ENCODE peak calls at places on chromosomes 6 and 20, in nine cellular contexts. One of them, this sample, is unnamed.

GRCh38 chr20:23441850-23442313 is 2.4 kb downstream of the CSTL1 start:
- DNase-seq in fibroblast of pulmonary artery: peak
- DNase-seq in MCF 10A: peak
- DNase-seq in progenitor cell of endocrine pancreas: peak
- DNase-seq in mammary epithelial cell: peak
- DNase-seq in GM12878: peak
- DNase-seq in RWPE1: peak
- DNase-seq in K562: peak
- DNase-seq in AG04449: no peak
- DNase-seq in this sample: peak

GRCh38 chr6:97322811-97323210 is 39.8 kb upstream of the MMS22L start:
- DNase-seq in mammary epithelial cell: peak
- DNase-seq in RWPE1: peak
- DNase-seq in MCF 10A: peak
- DNase-seq in fibroblast of pulmonary artery: no peak
- DNase-seq in GM12878: no peak
- DNase-seq in progenitor cell of endocrine pancreas: no peak
- DNase-seq in AG04449: peak
- DNase-seq in K562: no peak
- DNase-seq in this sample: no peak

GRCh38 chr6:54719633-54720032 is 126.9 kb upstream of the FAM83B start:
- DNase-seq in MCF 10A: no peak
- DNase-seq in fibroblast of pulmonary artery: no peak
- DNase-seq in K562: no peak
- DNase-seq in GM12878: no peak
- DNase-seq in AG04449: no peak
- DNase-seq in RWPE1: no peak
- DNase-seq in mammary epithelial cell: no peak
- DNase-seq in progenitor cell of endocrine pancreas: no peak
- DNase-seq in this sample: no peak

GRCh38 chr20:45976132-45976531 is 4.1 kb upstream of the ZNF335 start:
- DNase-seq in mammary epithelial cell: no peak
- DNase-seq in fibroblast of pulmonary artery: no peak
- DNase-seq in AG04449: no peak
- DNase-seq in progenitor cell of endocrine pancreas: no peak
- DNase-seq in GM12878: no peak
- DNase-seq in MCF 10A: no peak
- DNase-seq in RWPE1: no peak
- DNase-seq in K562: no peak
- DNase-seq in this sample: no peak

GRCh38 chr20:15561707-15562106 is 1011.5 kb downstream of the KIF16B start:
- DNase-seq in progenitor cell of endocrine pancreas: no peak
- DNase-seq in K562: no peak
- DNase-seq in GM12878: no peak
- DNase-seq in RWPE1: no peak
- DNase-seq in AG04449: no peak
- DNase-seq in mammary epithelial cell: no peak
- DNase-seq in fibroblast of pulmonary artery: no peak
- DNase-seq in MCF 10A: no peak
- DNase-seq in this sample: no peak

GRCh38 chr20:32449890-32450401 is 91.8 kb downstream of the ASXL1 start:
- DNase-seq in AG04449: no peak
- DNase-seq in RWPE1: no peak
- DNase-seq in fibroblast of pulmonary artery: no peak
- DNase-seq in MCF 10A: no peak
- DNase-seq in progenitor cell of endocrine pancreas: no peak
- DNase-seq in GM12878: no peak
- DNase-seq in mammary epithelial cell: no peak
- DNase-seq in K562: no peak
- DNase-seq in this sample: no peak

GRCh38 chr6:10174761-10175160 is 240.1 kb downstream of the TFAP2A start:
- DNase-seq in AG04449: no peak
- DNase-seq in RWPE1: no peak
- DNase-seq in GM12878: no peak
- DNase-seq in fibroblast of pulmonary artery: no peak
- DNase-seq in mammary epithelial cell: no peak
- DNase-seq in progenitor cell of endocrine pancreas: no peak
- DNase-seq in MCF 10A: peak
- DNase-seq in K562: no peak
- DNase-seq in this sample: no peak

GRCh38 chr20:9166153-9166780 is 97.4 kb downstream of the PLCB4 start:
- DNase-seq in fibroblast of pulmonary artery: no peak
- DNase-seq in MCF 10A: peak
- DNase-seq in AG04449: no peak
- DNase-seq in GM12878: no peak
- DNase-seq in progenitor cell of endocrine pancreas: no peak
- DNase-seq in K562: no peak
- DNase-seq in mammary epithelial cell: no peak
- DNase-seq in RWPE1: no peak
- DNase-seq in this sample: no peak

GRCh38 chr6:34022250-34022872 is 123.5 kb downstream of the GRM4 start:
- DNase-seq in fibroblast of pulmonary artery: no peak
- DNase-seq in AG04449: no peak
- DNase-seq in K562: peak
- DNase-seq in GM12878: no peak
- DNase-seq in progenitor cell of endocrine pancreas: no peak
- DNase-seq in mammary epithelial cell: no peak
- DNase-seq in RWPE1: no peak
- DNase-seq in MCF 10A: no peak
- DNase-seq in this sample: no peak

GRCh38 chr6:52731719-52732118 is 31.6 kb downstream of the GSTA2 start:
- DNase-seq in progenitor cell of endocrine pancreas: no peak
- DNase-seq in AG04449: no peak
- DNase-seq in GM12878: no peak
- DNase-seq in mammary epithelial cell: no peak
- DNase-seq in fibroblast of pulmonary artery: no peak
- DNase-seq in K562: no peak
- DNase-seq in RWPE1: no peak
- DNase-seq in MCF 10A: no peak
- DNase-seq in this sample: no peak

GRCh38 chr6:90078513-90079289 is 184.4 kb downstream of the GJA10 start:
- DNase-seq in MCF 10A: no peak
- DNase-seq in AG04449: no peak
- DNase-seq in progenitor cell of endocrine pancreas: no peak
- DNase-seq in mammary epithelial cell: no peak
- DNase-seq in GM12878: no peak
- DNase-seq in fibroblast of pulmonary artery: no peak
- DNase-seq in RWPE1: no peak
- DNase-seq in K562: peak
- DNase-seq in this sample: no peak

GRCh38 chr6:75563032-75563431 is 38.6 kb upstream of the SENP6 start:
- DNase-seq in progenitor cell of endocrine pancreas: no peak
- DNase-seq in K562: no peak
- DNase-seq in mammary epithelial cell: peak
- DNase-seq in fibroblast of pulmonary artery: peak
- DNase-seq in AG04449: no peak
- DNase-seq in RWPE1: no peak
- DNase-seq in GM12878: no peak
- DNase-seq in MCF 10A: peak
- DNase-seq in this sample: no peak
- TF ChIP-seq CTCF in progenitor cell of endocrine pancreas: peak
- TF ChIP-seq CTCF in K562: peak
- TF ChIP-seq CTCF in mammary epithelial cell: peak
- TF ChIP-seq CTCF in fibroblast of pulmonary artery: peak
- TF ChIP-seq CTCF in AG04449: peak
- TF ChIP-seq CTCF in RWPE1: peak
- TF ChIP-seq CTCF in GM12878: peak
- TF ChIP-seq CTCF in MCF 10A: peak
- TF ChIP-seq CTCF in this sample: no peak

DNA sequence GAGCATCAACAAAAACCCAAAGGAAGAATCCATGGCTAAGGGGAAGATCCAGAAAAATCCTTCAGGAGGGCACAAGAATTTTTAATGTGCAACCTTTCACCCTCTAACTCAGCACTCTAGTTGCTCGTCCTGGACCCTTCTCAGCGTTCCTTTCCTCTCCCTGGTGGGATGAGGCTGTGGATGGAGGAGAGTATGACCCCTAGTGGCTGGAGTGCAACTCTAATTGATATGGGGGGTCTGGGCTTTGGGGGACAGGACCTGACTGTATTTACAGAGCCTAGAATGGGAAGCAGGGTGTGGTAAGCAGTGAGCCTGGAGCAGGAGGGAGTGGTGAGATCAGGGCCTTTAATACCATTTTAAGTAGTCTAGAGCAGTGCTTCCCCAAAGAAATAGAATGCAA is 83.9 kb upstream of the CEP85L start:
- DNase-seq in MCF 10A: peak
- DNase-seq in RWPE1: no peak
- DNase-seq in progenitor cell of endocrine pancreas: no peak
- DNase-seq in mammary epithelial cell: no peak
- DNase-seq in GM12878: no peak
- DNase-seq in AG04449: no peak
- DNase-seq in K562: peak
- DNase-seq in fibroblast of pulmonary artery: peak
- DNase-seq in this sample: no peak
- TF ChIP-seq CTCF in MCF 10A: no peak
- TF ChIP-seq CTCF in RWPE1: no peak
- TF ChIP-seq CTCF in progenitor cell of endocrine pancreas: peak
- TF ChIP-seq CTCF in mammary epithelial cell: no peak
- TF ChIP-seq CTCF in GM12878: peak
- TF ChIP-seq CTCF in AG04449: peak
- TF ChIP-seq CTCF in K562: peak
- TF ChIP-seq CTCF in fibroblast of pulmonary artery: peak
- TF ChIP-seq CTCF in this sample: peak

DNA sequence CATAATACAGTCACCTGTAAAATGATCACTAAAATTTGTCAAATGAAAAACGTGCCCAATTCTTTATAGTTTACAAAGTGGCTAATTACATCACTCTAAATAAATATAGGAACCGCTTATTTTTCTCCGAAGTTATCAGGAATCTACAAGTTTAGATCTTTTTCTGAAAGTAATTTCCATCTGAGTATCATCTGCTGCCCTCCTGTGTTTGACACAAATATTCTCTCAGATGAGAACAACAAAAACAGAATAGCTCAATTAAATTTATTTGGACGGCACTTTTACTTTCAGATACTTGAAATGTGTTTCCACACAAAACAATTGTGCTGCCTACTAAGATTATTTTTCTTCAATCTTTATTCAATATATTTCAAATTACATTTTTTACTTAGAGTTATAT is 5.0 kb downstream of the SF3B5 start:
- DNase-seq in mammary epithelial cell: no peak
- DNase-seq in RWPE1: no peak
- DNase-seq in MCF 10A: no peak
- DNase-seq in fibroblast of pulmonary artery: no peak
- DNase-seq in K562: no peak
- DNase-seq in GM12878: no peak
- DNase-seq in progenitor cell of endocrine pancreas: no peak
- DNase-seq in AG04449: no peak
- DNase-seq in this sample: no peak
- TF ChIP-seq CTCF in mammary epithelial cell: no peak
- TF ChIP-seq CTCF in RWPE1: no peak
- TF ChIP-seq CTCF in MCF 10A: no peak
- TF ChIP-seq CTCF in fibroblast of pulmonary artery: no peak
- TF ChIP-seq CTCF in K562: peak
- TF ChIP-seq CTCF in GM12878: peak
- TF ChIP-seq CTCF in progenitor cell of endocrine pancreas: no peak
- TF ChIP-seq CTCF in AG04449: no peak
- TF ChIP-seq CTCF in this sample: no peak

GRCh38 chr6:153503810-153504209 is 372.7 kb upstream of the RGS17 start:
- DNase-seq in progenitor cell of endocrine pancreas: no peak
- DNase-seq in GM12878: no peak
- DNase-seq in mammary epithelial cell: no peak
- DNase-seq in K562: no peak
- DNase-seq in AG04449: no peak
- DNase-seq in fibroblast of pulmonary artery: no peak
- DNase-seq in RWPE1: no peak
- DNase-seq in MCF 10A: peak
- DNase-seq in this sample: no peak
- TF ChIP-seq CTCF in progenitor cell of endocrine pancreas: no peak
- TF ChIP-seq CTCF in GM12878: no peak
- TF ChIP-seq CTCF in mammary epithelial cell: no peak
- TF ChIP-seq CTCF in K562: no peak
- TF ChIP-seq CTCF in AG04449: no peak
- TF ChIP-seq CTCF in fibroblast of pulmonary artery: no peak
- TF ChIP-seq CTCF in RWPE1: no peak
- TF ChIP-seq CTCF in MCF 10A: no peak
- TF ChIP-seq CTCF in this sample: no peak

DNA sequence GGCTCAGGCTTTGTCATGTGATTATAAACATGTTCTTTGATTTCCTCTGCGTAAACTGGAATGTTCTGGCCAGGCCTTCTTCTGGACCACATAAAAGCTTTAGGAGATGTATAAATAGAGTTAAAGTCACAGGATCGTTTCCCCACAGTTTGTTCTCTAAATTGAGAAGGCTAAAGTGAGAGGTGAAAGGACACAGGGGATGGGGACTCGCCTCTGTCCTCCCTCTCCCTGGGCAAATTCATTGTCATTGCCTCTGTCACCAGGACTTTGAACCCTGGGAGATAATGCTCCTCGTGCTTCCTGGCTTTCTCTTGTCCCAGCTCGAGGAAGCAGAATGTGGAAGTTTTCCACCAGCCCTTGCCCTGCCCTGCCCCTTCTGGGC is 20.3 kb upstream of the ZFAND3 start:
- DNase-seq in progenitor cell of endocrine pancreas: no peak
- DNase-seq in mammary epithelial cell: no peak
- DNase-seq in GM12878: no peak
- DNase-seq in fibroblast of pulmonary artery: no peak
- DNase-seq in AG04449: no peak
- DNase-seq in RWPE1: no peak
- DNase-seq in MCF 10A: no peak
- DNase-seq in K562: no peak
- DNase-seq in this sample: no peak
- TF ChIP-seq CTCF in progenitor cell of endocrine pancreas: no peak
- TF ChIP-seq CTCF in mammary epithelial cell: no peak
- TF ChIP-seq CTCF in GM12878: no peak
- TF ChIP-seq CTCF in fibroblast of pulmonary artery: no peak
- TF ChIP-seq CTCF in AG04449: no peak
- TF ChIP-seq CTCF in RWPE1: no peak
- TF ChIP-seq CTCF in MCF 10A: no peak
- TF ChIP-seq CTCF in K562: no peak
- TF ChIP-seq CTCF in this sample: no peak

GRCh38 chr6:110996661-110997060 is 14.8 kb downstream of the RPF2 start:
- DNase-seq in fibroblast of pulmonary artery: no peak
- DNase-seq in mammary epithelial cell: no peak
- DNase-seq in RWPE1: no peak
- DNase-seq in MCF 10A: no peak
- DNase-seq in K562: no peak
- DNase-seq in AG04449: no peak
- DNase-seq in progenitor cell of endocrine pancreas: no peak
- DNase-seq in GM12878: no peak
- DNase-seq in this sample: no peak

GRCh38 chr6:110990835-110991576 is 9.2 kb downstream of the RPF2 start:
- DNase-seq in MCF 10A: no peak
- DNase-seq in mammary epithelial cell: no peak
- DNase-seq in K562: no peak
- DNase-seq in fibroblast of pulmonary artery: no peak
- DNase-seq in progenitor cell of endocrine pancreas: no peak
- DNase-seq in GM12878: no peak
- DNase-seq in RWPE1: no peak
- DNase-seq in AG04449: no peak
- DNase-seq in this sample: no peak
- TF ChIP-seq CTCF in MCF 10A: no peak
- TF ChIP-seq CTCF in mammary epithelial cell: no peak
- TF ChIP-seq CTCF in K562: no peak
- TF ChIP-seq CTCF in fibroblast of pulmonary artery: no peak
- TF ChIP-seq CTCF in progenitor cell of endocrine pancreas: no peak
- TF ChIP-seq CTCF in GM12878: no peak
- TF ChIP-seq CTCF in RWPE1: peak
- TF ChIP-seq CTCF in AG04449: no peak
- TF ChIP-seq CTCF in this sample: no peak

This sample was measured in natural killer cell.